ENCODE peak calls at places on chromosome 19, in ten cellular contexts. O is keratinocyte, P is cardiac muscle cell, S is AG04450, Q is choroid plexus epithelial cell, K is tibial nerve, B is fibroblast of villous mesenchyme, F is GM23338, M is mammary epithelial cell, V is prostate gland. E is an unnamed sample.

GRCh38 chr19:45593520-45593919 is 8.5 kb downstream of the GPR4 start:
- DNase-seq in F (no peak), P (no peak), S (no peak), B (no peak), Q (no peak), K (no peak), V (no peak), M (no peak), O (no peak), E (no peak)

GRCh38 chr19:46299004-46299509 is 2.2 kb downstream of the HIF3A start:
- DNase-seq in V (peak), M (peak), F (no peak), K (peak), Q (peak), P (peak), O (peak), B (peak), S (peak), E (peak)

GRCh38 chr19:1252221-1252817 is 3.9 kb downstream of the MIDN start:
- DNase-seq in B (peak), F (no peak), K (peak), S (no peak), O (no peak), M (peak), P (peak), Q (peak), V (peak), E (no peak)

GRCh38 chr19:56085571-56086275 is 35.4 kb downstream of the ZNF787 start:
- DNase-seq in M (peak), O (no peak), V (no peak), P (no peak), F (no peak), K (no peak), Q (no peak), S (no peak), B (no peak), E (no peak)

GRCh38 chr19:50969413-50969760 is at the start of gene KLK6:
- DNase-seq in P (no peak), K (no peak), Q (no peak), S (no peak), V (no peak), F (no peak), O (peak), M (peak), B (no peak), E (no peak)

GRCh38 chr19:58217069-58217481 is 11.6 kb upstream of the ZNF544 start:
- DNase-seq in B (no peak), O (no peak), S (no peak), P (no peak), M (no peak), F (peak), V (no peak), Q (no peak), K (no peak), E (no peak)

GRCh38 chr19:14141041-14141440 is 4.7 kb upstream of the ASF1B start:
- DNase-seq in F (no peak), P (no peak), B (no peak), M (no peak), V (no peak), K (no peak), O (no peak), S (no peak), Q (no peak), E (no peak)

GRCh38 chr19:2083174-2083854 is 12.8 kb downstream of the MOB3A start:
- DNase-seq in Q (no peak), M (no peak), B (no peak), P (no peak), F (no peak), V (no peak), O (no peak), S (no peak), K (no peak), E (no peak)

GRCh38 chr19:54436561-54437229 is 12.3 kb upstream of the LENG8 start:
- DNase-seq in F (peak), M (no peak), K (no peak), B (no peak), O (no peak), V (no peak), Q (peak), S (no peak), P (no peak), E (no peak)

GRCh38 chr19:40717325-40717879 is 490 bp downstream of the ITPKC start:
- DNase-seq in F (no peak), S (no peak), P (no peak), B (no peak), Q (peak), V (peak), O (no peak), K (no peak), M (no peak), E (no peak)

GRCh38 chr19:48254529-48254970 is 1.2 kb downstream of the CARD8 start:
- DNase-seq in P (no peak), K (no peak), O (no peak), S (no peak), V (no peak), F (no peak), M (no peak), Q (no peak), B (no peak), E (no peak)

GRCh38 chr19:4988770-4989251 is 19.9 kb downstream of the KDM4B start:
- DNase-seq in B (peak), S (peak), P (peak), V (no peak), Q (peak), F (no peak), M (no peak), K (no peak), O (no peak), E (no peak)

GRCh38 chr19:52648336-52648990 is 10.3 kb upstream of the ZNF83 start:
- DNase-seq in M (peak), P (peak), O (peak), K (no peak), V (no peak), F (no peak), Q (peak), S (no peak), B (peak), E (no peak)

GRCh38 chr19:52981329-52981728 is 18.6 kb upstream of the ZNF816 start:
- DNase-seq in S (no peak), Q (no peak), P (no peak), K (no peak), O (no peak), F (peak), V (no peak), M (no peak), B (no peak), E (no peak)

GRCh38 chr19:47824396-47824795 is 2.7 kb downstream of the CRX start:
- DNase-seq in B (no peak), V (no peak), K (no peak), O (no peak), P (no peak), M (no peak), Q (no peak), F (peak), S (no peak), E (no peak)

GRCh38 chr19:2246801-2247361 is 2.2 kb upstream of the AMH start:
- DNase-seq in O (no peak), M (no peak), P (peak), F (no peak), V (no peak), K (no peak), Q (peak), S (no peak), B (no peak), E (no peak)

GRCh38 chr19:7074705-7075282 is 5.3 kb downstream of the ZNF557 start:
- DNase-seq in V (no peak), P (no peak), M (no peak), O (no peak), Q (no peak), B (no peak), S (no peak), K (no peak), F (no peak), E (no peak)

GRCh38 chr19:29858000-29858596 is 46.3 kb downstream of the CCNE1 start:
- DNase-seq in B (no peak), O (no peak), Q (no peak), V (no peak), S (no peak), M (no peak), F (peak), K (no peak), P (no peak), E (no peak)

GRCh38 chr19:35248310-35249145 is at the start of gene LSR:
- DNase-seq in Q (no peak), P (no peak), S (no peak), F (peak), B (no peak), M (peak), O (peak), K (no peak), V (peak), E (peak)

GRCh38 chr19:57566396-57567256 is 7.0 kb upstream of the ZNF550 start:
- DNase-seq in O (no peak), S (no peak), Q (peak), P (peak), K (no peak), B (peak), V (no peak), M (peak), F (peak), E (no peak)

GRCh38 chr19:52170863-52171320 is 529 bp downstream of the ZNF836 start:
- DNase-seq in B (no peak), O (no peak), F (peak), Q (no peak), V (no peak), M (no peak), S (no peak), K (no peak), P (no peak), E (no peak)

GRCh38 chr19:35986664-35987570 is 8.1 kb upstream of the SDHAF1 start:
- DNase-seq in F (peak), V (no peak), S (no peak), B (no peak), Q (no peak), K (no peak), P (no peak), O (no peak), M (no peak), E (no peak)

GRCh38 chr19:6376512-6377193 is 920 bp upstream of the PSPN start:
- DNase-seq in K (no peak), M (no peak), S (no peak), B (peak), Q (no peak), V (no peak), F (no peak), P (no peak), O (no peak), E (no peak)

GRCh38 chr19:9885077-9885552 is 50.0 kb downstream of the PIN1 start:
- DNase-seq in P (peak), S (no peak), K (no peak), O (no peak), M (no peak), B (peak), F (peak), Q (peak), V (no peak), E (no peak)

GRCh38 chr19:46828484-46828883 is 22.2 kb downstream of the AP2S1 start:
- DNase-seq in B (peak), P (no peak), O (no peak), M (no peak), F (no peak), S (no peak), Q (no peak), K (no peak), V (no peak), E (no peak)

GRCh38 chr19:29202281-29202680 is 10.7 kb downstream of the UQCRFS1 start:
- DNase-seq in V (no peak), S (no peak), B (no peak), O (no peak), K (no peak), Q (no peak), P (no peak), F (no peak), M (no peak), E (no peak)

GRCh38 chr19:45444318-45445041 is 20.8 kb upstream of the ERCC1 start:
- DNase-seq in F (peak), V (peak), Q (peak), P (peak), M (peak), K (peak), B (peak), O (no peak), S (no peak), E (no peak)

GRCh38 chr19:290539-291521 is at the start of gene PLPP2:
- DNase-seq in O (no peak), K (no peak), B (no peak), S (no peak), P (peak), V (peak), F (peak), Q (peak), M (peak), E (no peak)

GRCh38 chr19:29381353-29382203 is 144.2 kb upstream of the VSTM2B start:
- DNase-seq in F (no peak), P (no peak), K (no peak), V (no peak), Q (no peak), B (no peak), O (no peak), S (no peak), M (no peak), E (no peak)

GRCh38 chr19:51398096-51398704 is 7.8 kb upstream of the C19orf84 start:
- DNase-seq in Q (peak), S (no peak), P (peak), B (peak), O (no peak), K (no peak), F (peak), V (no peak), M (no peak), E (no peak)

GRCh38 chr19:57803265-57803593 is 11.5 kb downstream of the ZNF552 start:
- DNase-seq in M (no peak), P (no peak), S (no peak), F (peak), B (no peak), O (no peak), Q (no peak), V (no peak), K (no peak), E (no peak)

GRCh38 chr19:46818812-46819211 is 30.4 kb upstream of the SLC1A5 start:
- DNase-seq in F (peak), O (no peak), V (no peak), S (no peak), P (peak), B (peak), M (no peak), Q (peak), K (no peak), E (no peak)

GRCh38 chr19:6811906-6812305 is 39.4 kb downstream of the VAV1 start:
- DNase-seq in Q (peak), O (no peak), F (peak), P (peak), S (no peak), K (no peak), B (peak), V (no peak), M (peak), E (peak)

GRCh38 chr19:9877775-9878510 is 42.8 kb downstream of the PIN1 start:
- DNase-seq in P (peak), K (no peak), F (no peak), M (peak), B (peak), Q (peak), S (peak), O (no peak), V (no peak), E (no peak)

GRCh38 chr19:5679289-5680082 is 830 bp downstream of the MICOS13 start:
- DNase-seq in O (no peak), B (no peak), K (no peak), F (no peak), Q (no peak), S (no peak), P (no peak), V (no peak), M (no peak), E (no peak)

GRCh38 chr19:30512748-30513389 is 140.7 kb downstream of the ZNF536 start:
- DNase-seq in F (no peak), S (no peak), B (no peak), O (no peak), M (no peak), K (no peak), V (no peak), P (no peak), Q (no peak), E (no peak)

GRCh38 chr19:35141627-35142401 is 1.2 kb upstream of the FXYD7 start:
- DNase-seq in Q (no peak), O (no peak), B (no peak), M (no peak), P (peak), F (no peak), K (no peak), V (no peak), S (no peak), E (no peak)

DNA sequence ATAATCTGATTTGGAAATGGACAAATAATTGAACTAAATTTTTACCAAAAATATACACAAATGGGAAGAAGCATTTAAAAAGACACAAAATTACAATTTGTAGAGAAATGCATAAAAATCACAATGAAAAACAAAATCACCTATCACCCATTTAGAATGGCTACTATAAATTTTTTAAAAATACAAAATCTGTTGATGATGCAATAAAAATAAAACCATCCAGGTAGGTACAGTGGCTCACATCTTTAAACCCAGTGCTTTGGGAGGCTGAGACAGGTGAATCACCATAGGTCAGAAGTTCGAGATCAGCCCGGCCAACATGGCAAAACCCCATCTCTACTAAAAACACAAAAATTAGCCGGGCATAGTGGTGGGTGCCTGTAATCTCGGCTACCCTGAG is 23.5 kb downstream of the ZNF43 start:
- DNase-seq in M (no peak), P (no peak), K (no peak), O (no peak), F (no peak), B (no peak), Q (no peak), V (no peak), S (no peak), E (no peak)
- H3K4me3 ChIP-seq in M (no peak), P (no peak), K (no peak), O (no peak), F (no peak), B (no peak), Q (no peak), V (no peak), S (no peak), E (no peak)

DNA sequence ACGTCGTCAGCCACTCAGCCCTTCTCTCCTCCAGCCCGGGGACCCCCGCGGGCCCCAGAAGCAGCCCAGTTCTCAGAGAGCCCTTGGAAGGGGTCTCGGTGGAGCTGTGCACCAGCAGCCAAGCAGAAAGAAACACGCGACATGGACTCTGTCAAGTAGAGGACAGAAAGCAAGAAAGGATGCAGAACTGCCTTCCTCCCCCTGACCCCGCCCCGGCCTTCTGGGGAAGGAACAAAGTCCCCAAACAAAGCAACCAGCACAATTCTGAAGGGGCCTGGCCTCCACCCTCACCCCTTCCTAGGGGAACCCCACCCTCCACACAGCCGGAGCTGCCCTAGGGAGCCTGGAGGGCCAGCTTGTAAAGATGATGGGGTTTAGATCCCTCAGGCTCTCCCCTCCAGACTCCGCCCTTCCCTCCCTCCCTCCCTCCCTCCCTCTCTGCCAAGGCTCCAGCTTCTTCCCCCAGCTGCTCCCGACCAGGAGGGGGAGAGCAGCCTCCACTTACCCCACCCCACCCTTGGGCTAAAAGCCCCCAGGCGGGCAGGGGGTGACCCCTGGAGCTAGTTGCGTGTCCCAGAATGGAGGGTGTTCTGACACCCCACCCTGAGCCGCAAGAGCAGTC is 7.8 kb downstream of the LYL1 start:
- DNase-seq in K (no peak), M (no peak), P (no peak), Q (no peak), S (no peak), B (no peak), V (no peak), O (no peak), F (peak), E (no peak)
- H3K4me3 ChIP-seq in K (no peak), M (no peak), P (no peak), Q (no peak), S (no peak), B (no peak), V (no peak), O (no peak), F (peak), E (no peak)

DNA sequence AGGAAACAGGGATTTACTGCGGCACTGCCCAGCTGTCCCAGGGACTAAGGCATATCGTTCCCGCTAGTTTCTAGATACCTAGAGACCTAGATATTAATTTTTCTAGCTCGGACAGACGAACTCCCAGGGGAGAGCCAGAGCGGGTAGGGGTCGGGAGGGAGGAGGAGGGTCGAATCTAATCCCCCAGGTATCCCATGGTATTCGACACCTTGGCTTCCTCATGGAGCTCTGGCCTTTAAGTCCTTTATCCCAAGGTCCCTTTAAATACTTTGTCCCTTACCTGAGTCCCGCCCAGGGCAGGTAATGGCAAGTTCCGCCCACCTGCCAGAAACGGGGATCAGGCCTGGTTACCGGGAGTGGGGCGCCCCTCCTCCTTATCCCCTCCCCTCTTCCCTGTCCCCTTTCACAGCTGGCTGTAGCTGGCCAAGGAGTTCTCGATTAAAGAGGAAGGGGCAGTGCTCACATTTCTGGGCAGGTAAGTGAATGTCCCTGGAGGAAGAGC is at the start of gene PRRG2:
- DNase-seq in M (peak), F (peak), K (no peak), Q (no peak), S (no peak), V (peak), B (no peak), P (no peak), O (no peak), E (no peak)
- H3K4me3 ChIP-seq in M (peak), F (peak), K (peak), Q (peak), S (peak), V (peak), B (peak), P (peak), O (peak), E (peak)

GRCh38 chr19:38657633-38658222 is 10.3 kb downstream of the ACTN4 start:
- DNase-seq in B (peak), K (no peak), S (no peak), V (no peak), F (peak), M (peak), P (no peak), O (peak), Q (peak), E (no peak)

GRCh38 chr19:38661166-38661565 is 13.7 kb downstream of the ACTN4 start:
- DNase-seq in F (no peak), K (no peak), S (no peak), M (no peak), Q (no peak), V (no peak), B (peak), O (no peak), P (no peak), E (no peak)

GRCh38 chr19:38656171-38656981 is 8.9 kb downstream of the ACTN4 start:
- DNase-seq in M (peak), Q (peak), F (no peak), P (peak), V (no peak), K (no peak), B (peak), S (no peak), O (no peak), E (no peak)

GRCh38 chr19:38660724-38661123 is 13.3 kb downstream of the ACTN4 start:
- DNase-seq in S (no peak), P (no peak), M (no peak), K (no peak), Q (no peak), F (no peak), B (no peak), V (no peak), O (no peak), E (no peak)

GRCh38 chr19:38658462-38659306 is 11.2 kb downstream of the ACTN4 start:
- DNase-seq in B (peak), M (peak), F (no peak), V (peak), Q (peak), O (peak), S (peak), P (peak), K (no peak), E (peak)
- H3K4me3 ChIP-seq in B (peak), M (no peak), F (no peak), V (peak), Q (peak), O (peak), S (peak), P (no peak), K (no peak), E (peak)

GRCh38 chr19:3981736-3982681 is 3.3 kb downstream of the EEF2 start:
- DNase-seq in F (no peak), K (no peak), B (no peak), S (no peak), M (no peak), V (no peak), P (no peak), O (peak), Q (peak), E (no peak)
- H3K4me3 ChIP-seq in F (no peak), K (no peak), B (no peak), S (peak), M (no peak), V (no peak), P (no peak), O (no peak), Q (no peak), E (no peak)